ENCODE peak calls at places on chromosomes 4 and X, in five cellular contexts. L, D, N, Y and Z are unnamed samples.

GRCh38 chrX:16368696-16369095 is 201.4 kb downstream of the MAGEB17 start:
- DNase-seq in L (no peak), D (no peak), N (no peak), Y (no peak), Z (no peak)

GRCh38 chr4:6530301-6530700 is 44.7 kb upstream of the MAN2B2 start:
- DNase-seq in L (no peak), D (no peak), N (no peak), Y (no peak), Z (no peak)

GRCh38 chr4:113625902-113626301 is 135.6 kb downstream of the CAMK2D start:
- DNase-seq in L (no peak), D (no peak), N (no peak), Y (no peak), Z (no peak)

GRCh38 chr4:13534344-13535063 is 9.8 kb downstream of the NKX3-2 start:
- DNase-seq in L (no peak), D (no peak), N (no peak), Y (no peak), Z (peak)

GRCh38 chr4:155207534-155208257 is 740 bp upstream of the NPY2R start:
- DNase-seq in L (no peak), D (no peak), N (peak), Y (peak), Z (no peak)

GRCh38 chrX:10485331-10485730 is 135.1 kb downstream of the MID1 start:
- DNase-seq in L (no peak), D (no peak), N (no peak), Y (no peak), Z (no peak)

GRCh38 chr4:37971202-37971601 is 11.0 kb downstream of the PTTG2 start:
- DNase-seq in L (no peak), D (no peak), N (no peak), Y (no peak), Z (no peak)

GRCh38 chr4:94472056-94472826 is 20.5 kb downstream of the PDLIM5 start:
- DNase-seq in L (no peak), D (peak), N (no peak), Y (no peak), Z (no peak)

GRCh38 chrX:30643313-30643821 is 9.9 kb upstream of the GK start:
- DNase-seq in L (no peak), D (no peak), N (no peak), Y (no peak), Z (peak)

GRCh38 chr4:34878961-34879360 is 1365.4 kb downstream of the ARAP2 start:
- DNase-seq in L (no peak), D (no peak), N (no peak), Y (no peak), Z (no peak)

GRCh38 chr4:65834707-65835106 is 164.4 kb upstream of the EPHA5 start:
- DNase-seq in L (no peak), D (no peak), N (no peak), Y (no peak), Z (no peak)

GRCh38 chr4:40842318-40842717 is 92.6 kb downstream of the NSUN7 start:
- DNase-seq in L (peak), D (no peak), N (peak), Y (no peak), Z (no peak)

GRCh38 chr4:2075987-2076907 is 17.1 kb downstream of the NAT8L start:
- DNase-seq in L (no peak), D (no peak), N (no peak), Y (no peak), Z (no peak)

GRCh38 chr4:81427605-81427922 is 44.1 kb downstream of the RASGEF1B start:
- DNase-seq in L (no peak), D (no peak), N (no peak), Y (no peak), Z (no peak)

GRCh38 chrX:136623400-136623799 is 24.6 kb upstream of the CD40LG start:
- DNase-seq in L (no peak), D (no peak), N (no peak), Y (no peak), Z (no peak)

GRCh38 chr4:30968926-30969325 is 248.8 kb downstream of the PCDH7 start:
- DNase-seq in L (no peak), D (no peak), N (no peak), Y (no peak), Z (no peak)

GRCh38 chr4:176335421-176335820 is 15.7 kb downstream of the SPCS3 start:
- DNase-seq in L (no peak), D (no peak), N (no peak), Y (no peak), Z (no peak)

GRCh38 chr4:143302526-143302925 is 34.1 kb upstream of the GAB1 start:
- DNase-seq in L (no peak), D (no peak), N (no peak), Y (no peak), Z (no peak)

GRCh38 chr4:151459380-151459779 is 50.4 kb downstream of the FHIP1A start:
- DNase-seq in L (no peak), D (no peak), N (no peak), Y (no peak), Z (no peak)

GRCh38 chr4:153188966-153189801 is 15.1 kb upstream of the TRIM2 start:
- DNase-seq in L (no peak), D (no peak), N (no peak), Y (peak), Z (no peak)

GRCh38 chr4:139876328-139876941 is 210.8 kb downstream of the MGST2 start:
- DNase-seq in L (no peak), D (no peak), N (no peak), Y (no peak), Z (no peak)

GRCh38 chr4:156677136-156677535 is 294.5 kb downstream of the PDGFC start:
- DNase-seq in L (no peak), D (no peak), N (no peak), Y (peak), Z (peak)

GRCh38 chr4:99946346-99947189 is at the start of gene DNAJB14:
- DNase-seq in L (peak), D (no peak), N (peak), Y (peak), Z (peak)

GRCh38 chr4:78734451-78735003 is 41.6 kb upstream of the BMP2K start:
- DNase-seq in L (no peak), D (no peak), N (no peak), Y (no peak), Z (no peak)

GRCh38 chr4:119589165-119589564 is 39.4 kb downstream of the PDE5A start:
- DNase-seq in L (no peak), D (no peak), N (no peak), Y (no peak), Z (no peak)

GRCh38 chr4:122827258-122827887 is 742 bp downstream of the FGF2 start:
- DNase-seq in L (no peak), D (no peak), N (peak), Y (peak), Z (peak)

GRCh38 chr4:122826596-122827257 is at the start of gene FGF2:
- DNase-seq in L (peak), D (no peak), N (peak), Y (peak), Z (peak)

GRCh38 chr4:122830392-122831095 is 3.9 kb downstream of the FGF2 start:
- DNase-seq in L (no peak), D (no peak), N (no peak), Y (peak), Z (no peak)

GRCh38 chr4:122826000-122826595 is 533 bp upstream of the FGF2 start:
- DNase-seq in L (no peak), D (no peak), N (no peak), Y (no peak), Z (peak)

DNA sequence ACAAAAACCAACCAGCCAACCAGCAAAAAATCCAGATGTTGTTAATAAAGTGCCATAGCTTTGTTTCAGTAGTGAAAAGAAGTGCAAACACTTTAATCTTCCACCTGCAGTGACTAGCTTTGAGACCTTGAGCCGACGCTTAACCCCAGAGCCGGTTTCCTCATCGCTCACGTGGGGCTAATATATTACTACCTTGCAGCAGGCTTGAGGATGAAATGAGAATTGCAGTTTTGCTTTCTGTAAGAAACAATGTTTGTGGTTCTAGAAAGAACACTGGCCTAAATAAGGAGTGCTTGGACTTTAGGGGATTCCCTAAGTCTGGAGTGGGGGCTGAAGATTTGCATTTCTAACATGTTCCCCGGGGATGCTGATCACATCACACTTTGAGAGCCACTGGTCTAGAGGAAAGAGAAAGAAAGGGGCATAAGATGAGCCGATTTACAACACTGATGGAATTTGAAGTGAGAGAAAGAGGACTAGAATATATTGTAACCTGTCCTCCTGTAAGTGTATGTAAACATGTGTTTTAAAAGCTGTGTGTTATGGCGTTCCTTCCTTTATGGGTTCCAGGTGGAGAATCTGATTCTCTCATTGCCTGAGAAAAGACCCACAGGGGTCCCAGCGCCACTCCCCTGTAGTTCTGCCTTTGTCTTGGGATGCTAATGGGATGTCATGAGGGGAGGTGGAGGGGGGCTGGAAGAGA is 1.4 kb downstream of the FGF2 start:
- DNase-seq in L (no peak), D (no peak), N (no peak), Y (peak), Z (peak)
- TF ChIP-seq CTCF in L (no peak), D (peak), N (no peak), Y (peak), Z (no peak)

DNA sequence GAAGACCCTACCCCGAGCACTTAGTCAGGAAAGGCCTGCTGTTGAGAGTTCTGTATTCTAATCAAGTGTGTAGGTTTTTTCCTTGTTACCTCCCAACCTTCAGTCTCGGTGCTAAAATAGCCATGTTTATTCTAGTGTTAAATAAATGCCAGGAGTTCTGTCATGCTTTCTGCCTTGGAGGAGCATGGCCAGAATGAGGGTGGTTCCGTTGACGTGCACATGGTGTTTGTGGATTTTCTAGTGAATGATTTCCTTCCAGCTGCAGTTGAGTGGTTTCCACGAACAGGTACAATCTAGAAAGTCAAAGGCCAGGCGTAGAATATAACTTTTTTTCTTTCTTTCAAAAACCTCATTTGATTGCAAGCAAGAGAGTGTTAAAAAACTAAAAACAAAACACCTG is 21.0 kb downstream of the TRMT44 start:
- DNase-seq in L (no peak), D (no peak), N (no peak), Y (no peak), Z (no peak)
- TF ChIP-seq CTCF in L (no peak), D (no peak), N (no peak), Y (no peak), Z (no peak)

DNA sequence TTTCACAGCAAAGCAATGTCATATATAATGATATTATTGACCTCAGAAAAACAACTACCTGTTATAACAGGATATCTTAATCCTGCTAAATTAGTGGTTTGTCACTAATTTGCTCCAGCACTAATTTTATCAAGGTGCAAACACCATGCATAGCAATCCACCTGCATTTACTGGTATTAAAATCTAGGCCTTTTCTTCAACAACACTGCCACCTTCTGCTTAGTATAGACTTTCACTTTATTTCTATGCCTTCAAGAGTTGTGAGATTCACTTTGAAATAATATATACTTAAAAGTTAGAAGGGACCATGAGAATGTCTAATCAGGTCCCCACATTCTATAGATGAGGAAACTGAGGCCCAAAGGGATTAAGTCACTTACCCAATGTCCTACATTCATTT is 82.1 kb upstream of the IQCM start:
- DNase-seq in L (no peak), D (no peak), N (no peak), Y (peak), Z (peak)
- TF ChIP-seq CTCF in L (no peak), D (peak), N (peak), Y (peak), Z (no peak)

GRCh38 chrX:46805270-46805669 is 31.6 kb upstream of the RP2 start:
- DNase-seq in L (no peak), D (no peak), N (no peak), Y (no peak), Z (no peak)

DNA sequence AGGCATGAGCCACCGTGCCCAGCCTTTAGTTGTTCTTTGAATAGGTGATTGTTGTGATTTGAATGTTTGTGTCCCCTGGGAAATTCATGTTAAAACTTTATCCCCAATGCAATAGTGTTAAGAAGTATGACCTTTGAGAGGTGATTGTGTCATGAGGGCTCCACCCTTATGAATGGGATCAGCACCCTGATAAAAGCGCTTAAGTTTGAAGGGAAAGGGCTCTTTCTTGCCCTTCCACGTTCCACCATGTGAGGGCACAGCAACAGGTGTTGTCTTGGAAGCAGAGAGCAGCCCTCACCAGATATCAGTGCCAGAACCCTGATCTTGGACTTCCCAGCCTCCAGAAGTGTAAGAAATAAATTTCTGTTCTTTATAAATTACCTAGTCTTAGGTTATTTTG is 33.7 kb upstream of the RP2 start:
- DNase-seq in L (no peak), D (no peak), N (no peak), Y (no peak), Z (peak)
- TF ChIP-seq CTCF in L (no peak), D (peak), N (no peak), Y (peak), Z (peak)